ENCODE peak calls at places on chromosomes 16 and 17, in ten cellular contexts. D is heart right ventricle; K is adrenal gland; X is uterus; Q is cardiac muscle cell; U is HuH-7.5; B is HT-29; Z is stimulated activated CD8-positive, alpha-beta memory T cell treated with anti-CD3 and anti-CD28 coated beads, Interleukin-7, amount 100 ng/mL, for 1 hour; S is NCI-H2171 treated with DMSO at 0.1 percent for 48 hours; F is NCI-H1417. E is an unnamed sample.

GRCh38 chr16:1828645-1829410 is 1.8 kb downstream of the FAHD1 start:
- DNase-seq in S (no peak), U (no peak), D (no peak), B (peak), X (no peak), K (no peak), Q (no peak), F (no peak), Z (no peak), E (no peak)

GRCh38 chr16:8739151-8739550 is 58.3 kb downstream of the TMEM186 start:
- DNase-seq in Z (no peak), Q (no peak), K (no peak), F (no peak), D (no peak), B (no peak), S (no peak), U (no peak), X (no peak), E (no peak)

GRCh38 chr16:685967-686366 is 1.8 kb upstream of the JMJD8 start:
- DNase-seq in K (peak), Z (no peak), X (no peak), U (no peak), S (no peak), D (no peak), F (peak), Q (peak), B (peak), E (no peak)

GRCh38 chr17:49556183-49556943 is 19.3 kb upstream of the NXPH3 start:
- DNase-seq in X (peak), Z (peak), U (peak), S (peak), Q (peak), K (peak), B (peak), F (peak), D (peak), E (peak)

GRCh38 chr17:82787081-82787848 is 35.4 kb downstream of the TBCD start:
- DNase-seq in Q (no peak), B (no peak), D (no peak), S (peak), K (no peak), Z (no peak), F (peak), U (no peak), X (no peak), E (no peak)

GRCh38 chr16:57588821-57589220 is 39.6 kb upstream of the ADGRG1 start:
- DNase-seq in X (no peak), Z (no peak), U (no peak), B (no peak), S (no peak), F (peak), Q (no peak), K (no peak), D (no peak), E (no peak)

GRCh38 chr17:75346906-75347305 is 57.7 kb upstream of the SLC25A19 start:
- DNase-seq in Q (peak), B (peak), X (no peak), S (no peak), K (no peak), U (no peak), F (no peak), Z (no peak), D (no peak), E (no peak)

GRCh38 chr17:65474658-65475057 is 86.8 kb downstream of the AXIN2 start:
- DNase-seq in F (no peak), X (no peak), Z (no peak), K (no peak), U (no peak), Q (no peak), B (no peak), D (no peak), S (no peak), E (no peak)

GRCh38 chr16:77219437-77219836 is 20.2 kb downstream of the SYCE1L start:
- DNase-seq in B (no peak), Z (no peak), F (no peak), X (no peak), K (no peak), S (no peak), D (no peak), U (no peak), Q (no peak), E (no peak)

GRCh38 chr16:78122774-78123315 is 23.4 kb downstream of the WWOX start:
- DNase-seq in F (peak), X (no peak), S (peak), B (peak), D (no peak), U (no peak), Z (no peak), K (no peak), Q (peak), E (peak)

GRCh38 chr17:57861737-57862409 is 12.0 kb upstream of the MRPS23 start:
- DNase-seq in D (peak), U (peak), B (peak), F (peak), Z (no peak), K (peak), S (no peak), Q (peak), X (peak), E (peak)

GRCh38 chr16:80525420-80525819 is 15.4 kb upstream of the DYNLRB2 start:
- DNase-seq in Z (no peak), X (no peak), Q (no peak), F (no peak), U (no peak), B (no peak), D (no peak), K (no peak), S (no peak), E (no peak)

GRCh38 chr16:8854298-8854948 is 14.4 kb downstream of the CARHSP1 start:
- DNase-seq in B (no peak), K (no peak), S (no peak), Q (no peak), F (no peak), U (no peak), Z (no peak), X (no peak), D (no peak), E (no peak)

GRCh38 chr16:79757163-79757562 is 156.6 kb upstream of the MAF start:
- DNase-seq in S (no peak), Q (no peak), X (no peak), K (no peak), D (no peak), Z (no peak), B (no peak), U (no peak), F (no peak), E (no peak)

GRCh38 chr17:39738568-39738901 is 797 bp downstream of the GRB7 start:
- DNase-seq in F (peak), Z (no peak), S (peak), X (no peak), U (no peak), K (no peak), D (no peak), B (peak), Q (no peak), E (peak)

GRCh38 chr17:76199466-76199865 is 40.8 kb downstream of the RNF157 start:
- DNase-seq in F (no peak), K (no peak), X (no peak), Q (no peak), Z (no peak), S (peak), U (no peak), D (no peak), B (no peak), E (no peak)

GRCh38 chr16:2147981-2148671 is at the start of gene RAB26:
- DNase-seq in B (peak), X (peak), U (peak), F (peak), S (peak), D (peak), K (peak), Q (peak), Z (no peak), E (peak)

GRCh38 chr17:7838291-7839075 is 4.5 kb downstream of the KDM6B start:
- DNase-seq in Z (no peak), F (peak), S (peak), Q (peak), D (no peak), K (peak), U (peak), B (no peak), X (peak), E (no peak)

GRCh38 chr16:66471696-66472393 is 44.8 kb downstream of the BEAN1 start:
- DNase-seq in K (no peak), U (no peak), Q (no peak), F (no peak), Z (no peak), B (no peak), S (no peak), X (no peak), D (no peak), E (no peak)

GRCh38 chr16:85586360-85587145 is 26.6 kb upstream of the GSE1 start:
- DNase-seq in K (no peak), U (no peak), D (peak), F (no peak), X (no peak), Z (no peak), B (no peak), S (peak), Q (no peak), E (no peak)

GRCh38 chr16:17414421-17414820 is 56.3 kb downstream of the XYLT1 start:
- DNase-seq in D (no peak), X (no peak), K (no peak), B (no peak), U (no peak), F (no peak), Z (no peak), Q (no peak), S (no peak), E (peak)

E was measured in GM10248.